ENCODE peak calls at places on chromosomes 3 and 15, in eight cellular contexts. U is suprapubic skin; Q is fibroblast of villous mesenchyme; W is activated CD4-positive, alpha-beta T cell treated with anti-CD3 and anti-CD28 coated beads, Interleukin-2, amount 50 U/mL, for 24 hours; I is hippocampal formation; L is posterior vena cava; S is AG08396; T is Right ventricle myocardium superior. H is an unnamed sample.

GRCh38 chr15:64050281-64051092 is 4.2 kb upstream of the DAPK2 start:
- DNase-seq in T (no peak), Q (no peak), I (no peak), W (no peak), S (no peak), U (no peak), L (no peak), H (no peak)

GRCh38 chr3:122058294-122058693 is 3.1 kb downstream of the CD86 start:
- DNase-seq in L (no peak), U (no peak), S (no peak), T (no peak), I (no peak), Q (no peak), W (no peak), H (no peak)

GRCh38 chr3:15779111-15779510 is 18.7 kb downstream of the ANKRD28 start:
- DNase-seq in W (no peak), U (no peak), I (no peak), Q (no peak), T (no peak), S (no peak), L (no peak), H (no peak)

GRCh38 chr15:25740438-25741252 is 122.5 kb downstream of the ATP10A start:
- DNase-seq in S (no peak), I (no peak), T (no peak), W (no peak), L (no peak), U (no peak), Q (no peak), H (no peak)

GRCh38 chr15:76035593-76035992 is 23.4 kb upstream of the NRG4 start:
- DNase-seq in I (no peak), U (no peak), Q (no peak), W (no peak), S (no peak), T (no peak), L (peak), H (no peak)

GRCh38 chr15:95032181-95032580 is 800.8 kb downstream of the MCTP2 start:
- DNase-seq in W (no peak), S (no peak), T (no peak), L (no peak), I (no peak), U (no peak), Q (no peak), H (no peak)

GRCh38 chr3:150348500-150348899 is 59.6 kb upstream of the TSC22D2 start:
- DNase-seq in L (no peak), S (peak), T (no peak), U (no peak), I (no peak), Q (peak), W (no peak), H (peak)

GRCh38 chr3:76122007-76122406 is 336.7 kb upstream of the ZNF717 start:
- DNase-seq in Q (peak), U (no peak), I (no peak), T (no peak), W (no peak), L (no peak), S (no peak), H (no peak)

GRCh38 chr3:184180165-184180564 is 5.5 kb downstream of the AP2M1 start:
- DNase-seq in T (no peak), L (no peak), I (no peak), U (no peak), Q (peak), S (no peak), W (no peak), H (peak)

GRCh38 chr3:22887664-22888291 is 315.3 kb upstream of the UBE2E2 start:
- DNase-seq in S (no peak), T (no peak), Q (peak), U (no peak), I (no peak), W (no peak), L (no peak), H (peak)

GRCh38 chr3:49618412-49618811 is 55.7 kb upstream of the APEH start:
- DNase-seq in I (no peak), U (no peak), S (no peak), L (peak), W (no peak), Q (no peak), T (no peak), H (no peak)

GRCh38 chr3:56711344-56711743 is 28.3 kb upstream of the TASOR start:
- DNase-seq in U (no peak), I (no peak), Q (no peak), W (no peak), L (no peak), T (no peak), S (no peak), H (no peak)

GRCh38 chr3:29026301-29026700 is 254.6 kb upstream of the RBMS3 start:
- DNase-seq in T (no peak), Q (no peak), W (no peak), L (no peak), I (no peak), U (no peak), S (no peak), H (no peak)

GRCh38 chr3:44104668-44105321 is 136.9 kb upstream of the TOPAZ1 start:
- DNase-seq in I (no peak), Q (peak), L (no peak), T (no peak), W (peak), S (peak), U (no peak), H (peak)

GRCh38 chr3:88142094-88142624 is 7.6 kb upstream of the C3orf38 start:
- DNase-seq in L (no peak), Q (peak), I (no peak), W (no peak), S (peak), T (no peak), U (no peak), H (no peak)

GRCh38 chr15:78100886-78101285 is 8.5 kb downstream of the SH2D7 start:
- DNase-seq in U (no peak), Q (no peak), S (no peak), W (no peak), L (no peak), I (no peak), T (no peak), H (no peak)

GRCh38 chr3:180196658-180197057 is 159.9 kb upstream of the PEX5L start:
- DNase-seq in Q (no peak), U (no peak), I (no peak), S (no peak), L (no peak), W (no peak), T (no peak), H (no peak)

GRCh38 chr15:33913459-33913858 is 54.8 kb upstream of the CHRM5 start:
- DNase-seq in S (no peak), Q (no peak), U (no peak), T (no peak), I (no peak), W (no peak), L (no peak), H (no peak)